ENCODE peak calls at places on chromosomes 2 and 18, in four cellular contexts. T is K562, N is GM12878, I is SK-N-SH. R is an unnamed sample.

GRCh38 chr2:88737385-88737784 is 45.9 kb downstream of the RPIA start:
- DNase-seq in I (no peak), N (no peak), T (no peak), R (no peak)

GRCh38 chr2:219514836-219515235 is 554 bp downstream of the ASIC4 start:
- DNase-seq in T (no peak), I (no peak), N (no peak), R (no peak)

GRCh38 chr2:204109681-204110080 is 173.1 kb downstream of the ICOS start:
- DNase-seq in N (no peak), I (no peak), T (no peak), R (no peak)

GRCh38 chr18:9160014-9160413 is 23.4 kb downstream of the ANKRD12 start:
- DNase-seq in N (no peak), I (no peak), T (no peak), R (no peak)

GRCh38 chr2:71922091-71922490 is 225.6 kb downstream of the CYP26B1 start:
- DNase-seq in N (no peak), T (no peak), I (no peak), R (no peak)

GRCh38 chr18:33440011-33440383 is 524 bp downstream of the CCDC178 start:
- DNase-seq in T (peak; percentile 33), I (peak; percentile 71), N (no peak), R (peak; percentile 75)

GRCh38 chr2:44360749-44361329 is 455 bp downstream of the PREPL start:
- DNase-seq in I (no peak), N (no peak), T (peak; percentile 42), R (no peak)

GRCh38 chr2:83686863-83687262 is 772.2 kb downstream of the SUCLG1 start:
- DNase-seq in T (no peak), N (no peak), I (no peak), R (no peak)

GRCh38 chr2:150171065-150171548 is 316.4 kb downstream of the RND3 start:
- DNase-seq in N (no peak), I (no peak), T (no peak), R (no peak)

GRCh38 chr18:51522821-51523220 is 325.3 kb upstream of the MEX3C start:
- DNase-seq in T (no peak), I (no peak), N (no peak), R (no peak)

GRCh38 chr2:36706451-36706850 is 9.9 kb downstream of the VIT start:
- DNase-seq in N (no peak), I (no peak), T (no peak), R (no peak)

GRCh38 chr18:56873441-56874140 is 222.4 kb downstream of the WDR7 start:
- DNase-seq in T (no peak), N (no peak), I (no peak), R (peak; percentile 29)

GRCh38 chr2:168986544-168986943 is 44.6 kb downstream of the ABCB11 start:
- DNase-seq in I (no peak), T (no peak), N (no peak), R (no peak)

GRCh38 chr2:134191835-134192234 is 62.0 kb upstream of the MGAT5 start:
- DNase-seq in I (no peak), N (no peak), T (no peak), R (no peak)

GRCh38 chr2:37526323-37526722 is 145.1 kb downstream of the CDC42EP3 start:
- DNase-seq in T (peak; percentile 27), N (no peak), I (no peak), R (no peak)

GRCh38 chr2:110718990-110719389 is 13.4 kb upstream of the ACOXL start:
- DNase-seq in I (no peak), N (no peak), T (no peak), R (no peak)

GRCh38 chr2:110716959-110717645 is 15.3 kb upstream of the ACOXL start:
- DNase-seq in I (no peak), N (no peak), T (no peak), R (no peak)

GRCh38 chr2:110718382-110718781 is 14.0 kb upstream of the ACOXL start:
- DNase-seq in T (no peak), N (no peak), I (no peak), R (no peak)

GRCh38 chr2:110720547-110720946 is 11.8 kb upstream of the ACOXL start:
- DNase-seq in I (no peak), N (no peak), T (no peak), R (no peak)

DNA sequence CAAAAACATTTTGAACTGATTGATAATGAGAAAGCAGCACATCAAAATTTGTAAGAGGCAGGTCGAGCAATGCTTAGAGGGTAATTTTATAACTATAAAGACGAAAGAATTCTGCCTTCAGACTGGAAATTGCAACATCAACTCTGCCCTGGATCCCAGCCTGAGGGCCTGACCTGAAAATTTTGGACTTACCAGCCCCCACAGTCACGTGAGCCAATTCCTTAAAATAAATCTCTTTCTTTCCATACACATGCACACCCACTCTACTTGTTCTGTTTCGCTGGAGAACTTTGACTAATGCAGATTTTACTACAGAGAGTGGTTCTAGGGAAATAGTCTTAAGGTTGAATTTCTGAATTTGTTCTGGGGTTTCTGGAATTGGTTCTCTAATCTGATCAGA is 14.6 kb upstream of the ACOXL start:
- DNase-seq in I (no peak), N (no peak), T (no peak), R (no peak)
- TF ChIP-seq USF1 in I (no peak), N (no peak), T (no peak), R (no peak)

GRCh38 chr2:10931710-10932255 is 20.0 kb downstream of the KCNF1 start:
- DNase-seq in N (no peak), I (no peak), T (no peak), R (no peak)
- TF ChIP-seq USF1 in N (no peak), I (no peak), T (no peak), R (no peak)

GRCh38 chr18:13573750-13574149 is 152.6 kb downstream of the FAM210A start:
- DNase-seq in N (no peak), T (no peak), I (no peak), R (no peak)

GRCh38 chr18:13570856-13571495 is 155.4 kb downstream of the FAM210A start:
- DNase-seq in I (no peak), T (no peak), N (no peak), R (no peak)

GRCh38 chr18:13572148-13572547 is 154.2 kb downstream of the FAM210A start:
- DNase-seq in I (no peak), N (no peak), T (no peak), R (no peak)

GRCh38 chr18:13574355-13574754 is 152.0 kb downstream of the FAM210A start:
- DNase-seq in I (no peak), N (no peak), T (no peak), R (no peak)

DNA sequence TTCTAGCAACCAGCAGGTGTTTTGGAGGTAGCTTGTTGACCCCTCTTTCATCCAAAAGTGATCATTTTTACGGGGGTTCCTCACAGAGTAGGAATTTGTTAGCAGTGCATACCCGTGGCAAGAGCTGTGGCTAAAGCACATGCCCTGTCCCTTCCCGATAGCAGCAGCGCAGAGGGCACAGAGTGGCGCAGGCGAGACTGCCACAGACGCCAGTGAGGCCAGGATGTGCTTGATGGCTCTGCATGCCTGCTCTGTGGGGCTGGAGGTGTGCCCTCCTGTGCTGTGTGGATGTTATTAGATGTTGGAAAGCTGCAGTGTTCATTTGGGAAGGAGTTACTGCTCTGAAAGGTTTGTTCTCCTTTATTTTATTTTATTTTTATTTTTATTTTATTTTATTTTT is 153.6 kb downstream of the FAM210A start:
- DNase-seq in T (no peak), I (no peak), N (no peak), R (no peak)
- TF ChIP-seq USF1 in T (no peak), I (no peak), N (no peak), R (no peak)

GRCh38 chr2:162058973-162059668 is 14.9 kb downstream of the DPP4 start:
- DNase-seq in I (no peak), T (no peak), N (peak; percentile 84), R (no peak)

GRCh38 chr2:162060522-162060921 is 13.5 kb downstream of the DPP4 start:
- DNase-seq in I (no peak), T (no peak), N (no peak), R (no peak)

GRCh38 chr2:162056796-162057399 is 17.1 kb downstream of the DPP4 start:
- DNase-seq in N (no peak), T (no peak), I (no peak), R (no peak)

GRCh38 chr2:162061021-162061420 is 13.0 kb downstream of the DPP4 start:
- DNase-seq in N (no peak), I (no peak), T (no peak), R (no peak)

DNA sequence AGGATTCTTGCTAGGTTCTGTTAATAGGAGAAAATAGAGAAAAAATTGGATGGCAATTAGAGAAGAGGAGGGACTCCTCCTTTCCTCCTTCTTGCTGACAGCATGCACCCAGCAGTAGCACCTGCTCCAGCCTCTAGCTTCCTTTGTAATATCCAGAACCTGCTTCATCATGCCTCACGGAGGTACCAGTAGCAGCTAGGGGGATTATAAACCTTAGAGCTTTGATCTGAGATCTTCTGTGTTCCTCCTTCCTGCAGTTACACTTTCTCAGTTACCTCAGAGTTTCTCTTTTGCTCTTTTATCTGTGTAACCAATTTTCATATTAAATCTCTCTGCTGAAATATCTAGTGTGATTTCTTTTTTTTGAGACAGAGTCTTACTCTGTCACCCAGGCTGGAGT is 16.6 kb downstream of the DPP4 start:
- DNase-seq in T (no peak), I (no peak), N (no peak), R (no peak)
- TF ChIP-seq USF1 in T (no peak), I (no peak), N (no peak), R (no peak)

GRCh38 chr2:190563109-190563508 is 28.6 kb upstream of the NEMP2 start:
- DNase-seq in T (no peak), N (no peak), I (no peak), R (no peak)
- TF ChIP-seq USF1 in T (no peak), N (no peak), I (no peak), R (no peak)

GRCh38 chr2:215528555-215528954 is 92.7 kb upstream of the FN1 start:
- DNase-seq in T (no peak), N (no peak), I (no peak), R (no peak)
- TF ChIP-seq USF1 in T (no peak), N (no peak), I (no peak), R (no peak)

GRCh38 chr18:27723168-27723567 is 453.8 kb downstream of the CDH2 start:
- DNase-seq in I (no peak), T (no peak), N (no peak), R (no peak)
- TF ChIP-seq USF1 in I (no peak), T (no peak), N (no peak), R (no peak)

DNA sequence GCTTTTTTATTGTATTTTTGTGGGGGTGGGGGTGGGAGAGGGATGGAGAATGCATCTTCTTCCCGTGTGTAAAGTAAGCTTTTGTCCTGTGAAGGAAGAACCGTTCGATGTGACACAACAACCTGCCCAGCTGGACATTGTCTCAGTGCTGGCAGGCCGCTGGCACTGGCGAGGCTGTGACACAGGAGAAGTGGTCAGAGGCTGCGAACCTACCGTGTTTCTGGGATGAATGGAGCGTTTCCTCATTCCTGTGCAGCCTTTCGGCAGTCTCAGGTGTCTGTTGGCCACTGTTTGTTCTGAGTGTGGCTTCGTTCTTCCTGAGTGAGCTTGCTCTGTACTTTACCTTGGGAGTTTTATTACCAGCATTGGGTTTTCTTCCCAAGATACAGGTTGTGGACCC is 8.0 kb downstream of the RAMP1 start:
- DNase-seq in I (no peak), T (no peak), N (no peak), R (no peak)
- TF ChIP-seq USF1 in I (no peak), T (no peak), N (no peak), R (no peak)

GRCh38 chr2:75728614-75729419 is 18.1 kb upstream of the GCFC2 start:
- DNase-seq in I (peak; percentile 32), N (no peak), T (no peak), R (no peak)
- TF ChIP-seq USF1 in I (no peak), N (no peak), T (no peak), R (no peak)